ENCODE peak calls at places on chromosome 7, in nine cellular contexts. K is left ventricle myocardium inferior; W is right lobe of liver; A is epithelial cell of esophagus; Z is CD4-positive, CD25-positive, alpha-beta regulatory T cell; R is GM23338; H is transverse colon; J is HL-60; T is CD8-positive, alpha-beta memory T cell. S is an unnamed sample.

GRCh38 chr7:155447603-155448002 is 10.3 kb upstream of the EN2 start:
- DNase-seq in K (no peak), W (no peak), A (no peak), Z (no peak), R (no peak), H (no peak), J (no peak), T (no peak), S (no peak)

GRCh38 chr7:20307119-20307518 is 23.6 kb upstream of the ITGB8 start:
- DNase-seq in K (no peak), W (no peak), A (peak), Z (no peak), R (peak), H (no peak), J (no peak), T (no peak), S (no peak)

GRCh38 chr7:132878228-132878919 is 203.5 kb downstream of the CHCHD3 start:
- DNase-seq in K (no peak), W (no peak), A (peak), Z (no peak), R (no peak), H (no peak), J (no peak), T (no peak), S (no peak)

GRCh38 chr7:149736478-149737360 is 36.7 kb downstream of the ZNF467 start:
- DNase-seq in K (no peak), W (no peak), A (no peak), Z (no peak), R (no peak), H (no peak), J (no peak), T (no peak), S (no peak)

GRCh38 chr7:23618241-23618640 is 21.1 kb downstream of the CCDC126 start:
- DNase-seq in K (no peak), W (no peak), A (peak), Z (no peak), R (no peak), H (no peak), J (no peak), T (no peak), S (no peak)

GRCh38 chr7:157411580-157411979 is 74.8 kb downstream of the DNAJB6 start:
- DNase-seq in K (peak), W (no peak), A (peak), Z (peak), R (peak), H (peak), J (no peak), T (peak), S (no peak)

GRCh38 chr7:726854-727103 is 280 bp downstream of the DNAAF5 start:
- DNase-seq in K (no peak), W (no peak), A (no peak), Z (no peak), R (no peak), H (no peak), J (peak), T (no peak), S (no peak)

GRCh38 chr7:131727189-131727588 is 170.8 kb upstream of the PODXL start:
- DNase-seq in K (no peak), W (no peak), A (no peak), Z (no peak), R (no peak), H (no peak), J (no peak), T (no peak), S (no peak)

GRCh38 chr7:52897708-52898107 is 137.7 kb upstream of the POM121L12 start:
- DNase-seq in K (no peak), W (no peak), A (no peak), Z (no peak), R (no peak), H (peak), J (no peak), T (no peak), S (peak)

GRCh38 chr7:27822245-27822644 is 82.3 kb downstream of the TAX1BP1 start:
- DNase-seq in K (no peak), W (no peak), A (no peak), Z (no peak), R (no peak), H (no peak), J (no peak), T (no peak), S (no peak)

GRCh38 chr7:55133630-55134392 is 115.0 kb downstream of the EGFR start:
- DNase-seq in K (peak), W (no peak), A (peak), Z (no peak), R (no peak), H (no peak), J (no peak), T (no peak), S (peak)

GRCh38 chr7:21365866-21366624 is 61.8 kb upstream of the SP4 start:
- DNase-seq in K (no peak), W (no peak), A (peak), Z (no peak), R (no peak), H (no peak), J (no peak), T (no peak), S (no peak)

GRCh38 chr7:48899932-48900331 is 24.4 kb upstream of the CDC14C start:
- DNase-seq in K (no peak), W (no peak), A (peak), Z (no peak), R (no peak), H (no peak), J (no peak), T (no peak), S (no peak)

GRCh38 chr7:106952658-106953231 is 87.7 kb downstream of the PIK3CG start:
- DNase-seq in K (peak), W (no peak), A (peak), Z (no peak), R (no peak), H (peak), J (no peak), T (no peak), S (peak)

GRCh38 chr7:139771001-139771956 is 6.5 kb downstream of the HIPK2 start:
- DNase-seq in K (no peak), W (no peak), A (peak), Z (no peak), R (no peak), H (no peak), J (peak), T (no peak), S (no peak)

GRCh38 chr7:139772115-139772514 is 5.7 kb downstream of the HIPK2 start:
- DNase-seq in K (no peak), W (no peak), A (peak), Z (no peak), R (no peak), H (no peak), J (no peak), T (no peak), S (no peak)

GRCh38 chr7:139774376-139774775 is 3.4 kb downstream of the HIPK2 start:
- DNase-seq in K (no peak), W (no peak), A (peak), Z (no peak), R (no peak), H (no peak), J (no peak), T (no peak), S (no peak)

GRCh38 chr7:139773372-139773771 is 4.4 kb downstream of the HIPK2 start:
- DNase-seq in K (no peak), W (no peak), A (no peak), Z (peak), R (no peak), H (no peak), J (no peak), T (no peak), S (no peak)

DNA sequence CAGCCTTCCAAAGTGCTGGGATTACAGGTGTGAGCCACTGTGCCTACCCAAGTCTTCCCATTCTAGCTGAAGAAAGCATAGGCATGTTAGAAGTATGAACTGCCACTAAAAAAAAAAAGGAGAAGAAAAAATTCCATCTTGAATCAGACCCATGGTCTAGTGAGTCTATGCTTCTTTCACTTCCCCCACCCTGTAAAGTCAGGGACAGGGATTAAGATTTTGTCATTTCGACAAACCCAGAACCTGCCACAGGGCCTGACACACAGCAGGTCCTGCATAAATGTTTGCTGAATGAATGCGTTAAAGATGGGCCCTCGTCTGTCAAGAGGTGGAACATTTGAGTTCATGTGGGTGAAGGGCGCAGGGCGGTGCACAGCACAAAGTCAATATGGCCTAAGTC is 5.0 kb downstream of the HIPK2 start:
- DNase-seq in K (no peak), W (no peak), A (no peak), Z (no peak), R (no peak), H (no peak), J (no peak), T (no peak), S (no peak)
- H3K4me3 ChIP-seq in K (no peak), W (no peak), A (no peak), Z (no peak), R (no peak), H (no peak), J (no peak), T (no peak), S (no peak)

GRCh38 chr7:36607206-36607515 is 117.1 kb downstream of the AOAH start:
- DNase-seq in K (no peak), W (no peak), A (no peak), Z (no peak), R (no peak), H (no peak), J (no peak), T (no peak), S (no peak)
- H3K4me3 ChIP-seq in K (no peak), W (no peak), A (no peak), Z (no peak), R (no peak), H (no peak), J (no peak), T (no peak), S (no peak)

DNA sequence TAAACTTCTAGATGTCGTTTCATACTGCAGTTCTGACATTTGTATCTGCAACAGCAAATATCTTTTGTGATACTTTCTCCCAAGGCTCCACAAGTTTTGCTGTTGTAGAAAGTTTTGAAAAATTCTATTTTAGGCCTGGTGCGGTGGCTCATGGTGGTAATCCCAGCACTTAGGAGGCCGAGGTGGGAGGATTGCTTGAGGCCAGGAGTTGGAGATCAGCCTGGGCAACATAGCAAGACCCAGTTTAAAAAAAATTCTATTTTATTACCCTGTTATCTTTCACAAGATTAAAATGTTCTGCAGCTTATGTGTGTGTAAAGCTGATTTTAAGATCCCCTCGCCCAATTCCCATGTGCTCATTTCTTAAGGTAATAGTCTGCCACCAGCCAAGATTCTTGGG is 1.4 kb downstream of the SND1 start:
- DNase-seq in K (no peak), W (no peak), A (no peak), Z (no peak), R (no peak), H (no peak), J (no peak), T (no peak), S (no peak)
- H3K4me3 ChIP-seq in K (peak), W (peak), A (peak), Z (peak), R (peak), H (no peak), J (peak), T (peak), S (peak)

DNA sequence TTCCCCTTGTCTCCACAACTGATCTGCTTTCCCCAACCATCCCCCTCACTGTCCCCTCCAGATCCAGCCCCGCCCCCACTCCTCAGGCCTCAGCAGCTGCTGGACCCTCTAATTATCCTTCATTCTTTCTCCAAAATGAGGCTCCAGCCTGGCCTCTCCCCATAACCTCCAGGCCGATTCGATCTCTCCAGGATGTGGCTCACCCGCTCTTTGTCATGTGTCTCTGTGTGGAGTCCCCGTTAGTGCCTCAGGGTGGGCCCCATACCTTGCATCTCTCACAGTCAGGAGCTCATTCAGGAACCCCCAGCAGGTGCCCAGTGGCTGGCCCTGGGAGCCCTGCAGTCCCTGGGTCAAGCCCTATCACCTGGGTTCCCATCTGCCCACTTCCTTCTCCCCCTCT is 1.3 kb downstream of the PILRA start:
- DNase-seq in K (no peak), W (no peak), A (no peak), Z (no peak), R (no peak), H (no peak), J (no peak), T (no peak), S (no peak)
- H3K4me3 ChIP-seq in K (peak), W (no peak), A (no peak), Z (no peak), R (no peak), H (no peak), J (peak), T (no peak), S (no peak)